ENCODE peak calls at places on chromosomes 16 and 17, in eight cellular contexts. T is CD8-positive, alpha-beta T cell; F is stimulated activated CD4-positive, alpha-beta T cell treated with anti-CD3 and anti-CD28 coated beads, Interleukin-2, amount 100 ng/mL, for 24 hours; P is SHP77; N is cardiac muscle cell; W is glutamatergic neuron; C is DMS 273 treated with DMSO at 0.1 percent for 48 hours; H is endodermal cell. M is an unnamed sample.

GRCh38 chr17:3048727-3049471 is 14.5 kb downstream of the OR1D5 start:
- DNase-seq in H (peak), N (peak), F (peak), C (peak), P (peak), W (peak), T (peak), M (peak)

GRCh38 chr17:18182190-18182977 is 1.2 kb upstream of the ALKBH5 start:
- DNase-seq in C (no peak), F (peak), P (peak), T (no peak), H (no peak), W (no peak), N (no peak), M (no peak)

GRCh38 chr16:46843898-46844642 is 13.1 kb upstream of the C16orf87 start:
- DNase-seq in C (no peak), W (no peak), N (no peak), T (no peak), P (no peak), F (no peak), H (no peak), M (no peak)

GRCh38 chr16:17452931-17453330 is 17.8 kb downstream of the XYLT1 start:
- DNase-seq in C (no peak), H (no peak), W (no peak), F (no peak), P (no peak), N (no peak), T (no peak), M (no peak)

GRCh38 chr16:85460983-85461813 is 151.9 kb upstream of the GSE1 start:
- DNase-seq in P (peak), H (peak), F (no peak), C (no peak), T (no peak), W (peak), N (no peak), M (peak)

GRCh38 chr17:30238387-30239088 is 3.0 kb upstream of the SLC6A4 start:
- DNase-seq in F (no peak), P (no peak), H (peak), N (peak), T (no peak), W (peak), C (no peak), M (peak)

GRCh38 chr17:65538679-65539529 is 22.5 kb downstream of the AXIN2 start:
- DNase-seq in P (no peak), C (no peak), W (no peak), F (no peak), H (no peak), N (no peak), T (no peak), M (no peak)

GRCh38 chr16:68267612-68268405 is 3.5 kb downstream of the SLC7A6 start:
- DNase-seq in N (no peak), W (peak), P (no peak), T (no peak), H (peak), F (no peak), C (peak), M (no peak)

GRCh38 chr17:32267690-32268205 is 2.1 kb downstream of the RHBDL3 start:
- DNase-seq in W (peak), H (peak), C (no peak), P (no peak), T (no peak), F (peak), N (peak), M (no peak)

GRCh38 chr17:32519769-32520701 is 33.2 kb downstream of the CDK5R1 start:
- DNase-seq in H (peak), N (no peak), P (no peak), W (peak), T (peak), C (no peak), F (peak), M (peak)

GRCh38 chr17:18008496-18009268 is 30.3 kb downstream of the ATPAF2 start:
- DNase-seq in N (no peak), C (no peak), H (no peak), F (no peak), P (no peak), W (no peak), T (no peak), M (no peak)

GRCh38 chr17:16491703-16492612 is at the start of gene LRRC75A:
- DNase-seq in P (peak), C (no peak), F (peak), T (peak), W (peak), H (peak), N (peak), M (peak)

GRCh38 chr16:65634291-65634690 is 512.4 kb upstream of the CDH11 start:
- DNase-seq in F (no peak), P (no peak), H (peak), N (no peak), W (peak), T (no peak), C (no peak), M (peak)

GRCh38 chr16:57729182-57729484 is 6.4 kb upstream of the KATNB1 start:
- DNase-seq in F (no peak), N (no peak), C (no peak), W (no peak), P (no peak), T (no peak), H (no peak), M (no peak)

GRCh38 chr17:62671553-62671952 is 44.1 kb downstream of the MRC2 start:
- DNase-seq in W (no peak), F (no peak), T (no peak), N (no peak), C (no peak), H (peak), P (peak), M (peak)

GRCh38 chr17:82497483-82498405 is 21.8 kb upstream of the FOXK2 start:
- DNase-seq in C (no peak), W (peak), P (peak), T (no peak), N (peak), H (peak), F (peak), M (no peak)

GRCh38 chr17:75683467-75684041 is 16.4 kb downstream of the SAP30BP start:
- DNase-seq in W (no peak), H (no peak), C (no peak), N (no peak), F (no peak), T (no peak), P (no peak), M (no peak)

GRCh38 chr17:46979023-46979870 is at the start of gene RPRML:
- DNase-seq in W (peak), F (peak), T (peak), P (no peak), C (peak), N (peak), H (peak), M (peak)

M was measured in SK-N-DZ.